ENCODE peak calls at places on chromosomes 16 and 17, in four cellular contexts. F is effector memory CD4-positive, alpha-beta T cell; T is HT-29; K is activated CD4-positive, alpha-beta T cell treated with anti-CD3 and anti-CD28 coated beads, Interleukin-2, amount 50 U/mL, for 48 hours. R is an unnamed sample.

GRCh38 chr17:6478486-6478885 is 34.2 kb downstream of the PIMREG start:
- DNase-seq in F (no peak), T (no peak), K (no peak), R (no peak)

GRCh38 chr17:74008196-74008595 is 195.3 kb upstream of the RPL38 start:
- DNase-seq in F (no peak), T (peak), K (peak), R (no peak)

GRCh38 chr17:66650490-66650877 is 184.4 kb upstream of the CACNG5 start:
- DNase-seq in F (no peak), T (no peak), K (no peak), R (no peak)

GRCh38 chr17:2712300-2713043 is 908 bp upstream of the CLUH start:
- DNase-seq in F (no peak), T (no peak), K (no peak), R (no peak)

GRCh38 chr17:40345161-40346034 is 19.1 kb downstream of the GJD3 start:
- DNase-seq in F (no peak), T (peak), K (no peak), R (peak)

GRCh38 chr17:58329035-58329807 is 626 bp upstream of the TSPOAP1 start:
- DNase-seq in F (peak), T (no peak), K (peak), R (peak)

GRCh38 chr16:89051521-89052166 is 42.0 kb upstream of the ACSF3 start:
- DNase-seq in F (no peak), T (no peak), K (no peak), R (no peak)

GRCh38 chr17:71726320-71726719 is 394.5 kb upstream of the SOX9 start:
- DNase-seq in F (no peak), T (no peak), K (no peak), R (no peak)

GRCh38 chr17:40857535-40857934 is 9.5 kb downstream of the KRT12 start:
- DNase-seq in F (no peak), T (no peak), K (no peak), R (no peak)

GRCh38 chr16:82563401-82563800 is 63.4 kb upstream of the CDH13 start:
- DNase-seq in F (no peak), T (no peak), K (no peak), R (no peak)

GRCh38 chr17:36779550-36779949 is 157.7 kb upstream of the LHX1 start:
- DNase-seq in F (no peak), T (no peak), K (no peak), R (no peak)

GRCh38 chr17:40323731-40324650 is 15.0 kb downstream of the RARA start:
- DNase-seq in F (peak), T (no peak), K (peak), R (peak)

GRCh38 chr16:69072640-69072974 is 32.8 kb upstream of the HAS3 start:
- DNase-seq in F (no peak), T (no peak), K (no peak), R (no peak)

GRCh38 chr17:18994626-18995025 is 9.9 kb downstream of the FAM83G start:
- DNase-seq in F (no peak), T (no peak), K (no peak), R (no peak)

GRCh38 chr17:49971848-49972485 is 3.0 kb downstream of the DLX4 start:
- DNase-seq in F (no peak), T (no peak), K (no peak), R (no peak)

GRCh38 chr17:82611140-82612058 is 36.8 kb downstream of the WDR45B start:
- DNase-seq in F (no peak), T (no peak), K (no peak), R (no peak)

GRCh38 chr17:15456972-15457722 is 10.3 kb downstream of the CDRT4 start:
- DNase-seq in F (no peak), T (no peak), K (no peak), R (no peak)